ENCODE peak calls at places on chromosomes 2 and 18, in ten cellular contexts. N is activated CD4-positive, alpha-beta T cell treated with anti-CD3 and anti-CD28 coated beads for 4 hours; M is adipocyte; F is GM13976; G is CD8-positive, alpha-beta T cell; X is retina; K is NK-92 treated with Interleukin-12 subunit alpha and Interleukin-12 subunit beta, amount 100 ng/mL, for 24 hours; V is A172; D is activated naive CD4-positive, alpha-beta T cell treated with anti-CD3 and anti-CD28 coated beads for 36 hours; W is astrocyte. Y is an unnamed sample.

GRCh38 chr2:232668805-232669444 is 28.2 kb upstream of the GIGYF2 start:
- DNase-seq in N (no peak), M (peak; percentile 40), F (no peak), G (no peak), X (no peak), K (no peak), V (no peak), D (peak; percentile 15), W (no peak), Y (peak; percentile 15)

GRCh38 chr2:134258684-134259408 is 5.0 kb downstream of the MGAT5 start:
- DNase-seq in N (peak; percentile 43), M (no peak), F (no peak), G (peak; percentile 76), X (no peak), K (peak; percentile 41), V (no peak), D (peak; percentile 70), W (no peak), Y (no peak)

GRCh38 chr2:192298664-192299063 is 103.9 kb upstream of the TMEFF2 start:
- DNase-seq in N (no peak), M (no peak), F (no peak), G (no peak), X (no peak), K (no peak), V (peak; percentile 74), D (no peak), W (peak; percentile 1), Y (no peak)

GRCh38 chr18:5534845-5535244 is 9.0 kb downstream of the EPB41L3 start:
- DNase-seq in N (no peak), M (no peak), F (no peak), G (no peak), X (no peak), K (no peak), V (no peak), D (peak; percentile 44), W (no peak), Y (no peak)

GRCh38 chr2:64063924-64064331 is 44.7 kb upstream of the VPS54 start:
- DNase-seq in N (no peak), M (peak; percentile 10), F (no peak), G (no peak), X (no peak), K (no peak), V (peak; percentile 82), D (no peak), W (peak; percentile 92), Y (no peak)

GRCh38 chr2:43484323-43484930 is 111.4 kb downstream of the THADA start:
- DNase-seq in N (no peak), M (peak; percentile 91), F (no peak), G (no peak), X (peak; percentile 27), K (no peak), V (peak; percentile 74), D (no peak), W (peak; percentile 66), Y (peak; percentile 81)

GRCh38 chr2:149787206-149787605 is 199.6 kb upstream of the MMADHC start:
- DNase-seq in N (no peak), M (no peak), F (no peak), G (no peak), X (no peak), K (no peak), V (no peak), D (no peak), W (no peak), Y (no peak)

GRCh38 chr2:155266579-155266978 is 568.1 kb downstream of the KCNJ3 start:
- DNase-seq in N (no peak), M (no peak), F (no peak), G (no peak), X (no peak), K (no peak), V (no peak), D (no peak), W (no peak), Y (no peak)

GRCh38 chr2:202022755-202023154 is 10.9 kb upstream of the FZD7 start:
- DNase-seq in N (no peak), M (no peak), F (no peak), G (no peak), X (no peak), K (no peak), V (no peak), D (no peak), W (no peak), Y (no peak)

GRCh38 chr2:69387770-69388481 is 899 bp upstream of the GFPT1 start:
- DNase-seq in N (no peak), M (no peak), F (no peak), G (no peak), X (no peak), K (no peak), V (no peak), D (no peak), W (no peak), Y (no peak)

GRCh38 chr2:223815186-223815883 is 22.0 kb downstream of the AP1S3 start:
- DNase-seq in N (no peak), M (peak; percentile 83), F (no peak), G (no peak), X (no peak), K (no peak), V (peak; percentile 98), D (peak; percentile 9), W (peak; percentile 96), Y (peak; percentile 82)

GRCh38 chr2:207449673-207450072 is 80.1 kb upstream of the CREB1 start:
- DNase-seq in N (no peak), M (no peak), F (no peak), G (no peak), X (no peak), K (no peak), V (no peak), D (no peak), W (no peak), Y (no peak)

GRCh38 chr2:20604957-20605381 is 45.9 kb downstream of the HS1BP3 start:
- DNase-seq in N (no peak), M (peak; percentile 84), F (no peak), G (no peak), X (no peak), K (no peak), V (no peak), D (no peak), W (peak; percentile 92), Y (peak; percentile 91)

GRCh38 chr18:79403723-79404566 is 8.2 kb downstream of the NFATC1 start:
- DNase-seq in N (no peak), M (no peak), F (no peak), G (no peak), X (no peak), K (no peak), V (no peak), D (no peak), W (no peak), Y (no peak)

GRCh38 chr2:9232886-9233285 is 26.3 kb downstream of the ASAP2 start:
- DNase-seq in N (no peak), M (peak; percentile 36), F (no peak), G (no peak), X (no peak), K (no peak), V (peak; percentile 94), D (no peak), W (peak; percentile 92), Y (no peak)

GRCh38 chr2:125427721-125428315 is 1228.1 kb upstream of the GYPC start:
- DNase-seq in N (no peak), M (no peak), F (no peak), G (no peak), X (no peak), K (no peak), V (no peak), D (no peak), W (peak; percentile 26), Y (no peak)

GRCh38 chr2:200435379-200435778 is 74.5 kb downstream of the KCTD18 start:
- DNase-seq in N (no peak), M (no peak), F (no peak), G (no peak), X (no peak), K (no peak), V (no peak), D (no peak), W (peak; percentile 30), Y (no peak)

GRCh38 chr2:74364533-74365505 is 15.3 kb downstream of the DCTN1 start:
- DNase-seq in N (no peak), M (no peak), F (no peak), G (no peak), X (no peak), K (no peak), V (no peak), D (no peak), W (no peak), Y (no peak)

GRCh38 chr18:5146093-5146492 is 51.0 kb downstream of the AKAIN1 start:
- DNase-seq in N (no peak), M (no peak), F (no peak), G (no peak), X (no peak), K (no peak), V (no peak), D (no peak), W (no peak), Y (no peak)

GRCh38 chr2:216717491-216717901 is 22.1 kb upstream of the IGFBP5 start:
- DNase-seq in N (no peak), M (no peak), F (no peak), G (no peak), X (no peak), K (no peak), V (peak; percentile 23), D (no peak), W (no peak), Y (peak; percentile 38)

GRCh38 chr18:23838233-23838632 is 149.0 kb downstream of the LAMA3 start:
- DNase-seq in N (no peak), M (no peak), F (no peak), G (no peak), X (no peak), K (no peak), V (no peak), D (no peak), W (no peak), Y (no peak)

GRCh38 chr2:160574472-160575140 is 81.0 kb upstream of the RBMS1 start:
- DNase-seq in N (no peak), M (peak; percentile 79), F (no peak), G (no peak), X (no peak), K (no peak), V (peak; percentile 89), D (no peak), W (peak; percentile 88), Y (peak; percentile 75)

GRCh38 chr18:79803611-79804051 is 5.9 kb downstream of the KCNG2 start:
- DNase-seq in N (no peak), M (no peak), F (no peak), G (no peak), X (no peak), K (no peak), V (no peak), D (no peak), W (no peak), Y (no peak)

Y was measured in fibroblast of gingiva.